ENCODE peak calls at places on chromosomes 7 and 10, in seven cellular contexts. R is endothelial cell of umbilical vein; H is coronary artery; Z is hepatocyte; C is CD4-positive, alpha-beta T cell; O is kidney epithelial cell; V is GM13976. D is an unnamed sample.

GRCh38 chr7:29091722-29092121 is 54.6 kb downstream of the CPVL start:
- DNase-seq in H (no peak), Z (no peak), V (peak), C (no peak), O (no peak), R (no peak), D (no peak)

GRCh38 chr7:150335774-150336112 is 5.7 kb downstream of the RARRES2 start:
- DNase-seq in H (no peak), Z (no peak), C (no peak), R (no peak), O (no peak), V (no peak), D (no peak)

GRCh38 chr7:126699707-126700106 is 553.0 kb downstream of the GRM8 start:
- DNase-seq in O (no peak), R (no peak), Z (no peak), C (no peak), H (no peak), V (no peak), D (no peak)

GRCh38 chr10:69093933-69094332 is 6.0 kb downstream of the SRGN start:
- DNase-seq in V (no peak), R (no peak), C (no peak), Z (no peak), H (no peak), O (no peak), D (no peak)

GRCh38 chr7:66239467-66239856 is 34.3 kb downstream of the TPST1 start:
- DNase-seq in R (no peak), H (no peak), Z (no peak), C (no peak), V (no peak), O (no peak), D (no peak)

GRCh38 chr7:51123322-51124021 is 193.1 kb downstream of the COBL start:
- DNase-seq in O (peak), R (no peak), H (no peak), V (no peak), Z (no peak), C (peak), D (no peak)

GRCh38 chr7:326845-327304 is 36.9 kb downstream of the FOXL3 start:
- DNase-seq in V (no peak), C (no peak), R (no peak), H (no peak), O (peak), Z (peak), D (no peak)

GRCh38 chr7:38630720-38631673 is at the start of gene AMPH:
- DNase-seq in V (peak), O (no peak), Z (peak), R (peak), H (no peak), C (no peak), D (no peak)

GRCh38 chr10:75254739-75255138 is 19.0 kb upstream of the COMTD1 start:
- DNase-seq in Z (no peak), O (no peak), H (no peak), R (no peak), C (no peak), V (no peak), D (no peak)

GRCh38 chr10:48945441-48946143 is 6.0 kb upstream of the LRRC18 start:
- DNase-seq in C (no peak), Z (peak), H (no peak), V (no peak), O (no peak), R (peak), D (no peak)

GRCh38 chr10:119480667-119481066 is 61.9 kb downstream of the RGS10 start:
- DNase-seq in H (no peak), Z (no peak), C (no peak), R (peak), V (no peak), O (no peak), D (no peak)

GRCh38 chr7:12865593-12865992 is 178.2 kb downstream of the ARL4A start:
- DNase-seq in C (no peak), H (no peak), O (no peak), Z (no peak), R (no peak), V (no peak), D (no peak)

GRCh38 chr10:11849908-11850307 is 26.8 kb downstream of the PROSER2 start:
- DNase-seq in R (no peak), O (no peak), H (no peak), C (no peak), Z (no peak), V (no peak), D (no peak)

GRCh38 chr7:122887198-122887597 is 938 bp upstream of the CADPS2 start:
- DNase-seq in V (peak), C (no peak), Z (peak), O (peak), R (peak), H (peak), D (no peak)

GRCh38 chr10:120005408-120006280 is 113.1 kb downstream of the SEC23IP start:
- DNase-seq in O (no peak), Z (no peak), R (no peak), C (no peak), V (no peak), H (no peak), D (no peak)

GRCh38 chr10:43793714-43794113 is 145.0 kb upstream of the ZNF32 start:
- DNase-seq in C (no peak), Z (no peak), H (no peak), R (no peak), O (no peak), V (no peak), D (no peak)

GRCh38 chr10:74011016-74011415 is 13.1 kb downstream of the VCL start:
- DNase-seq in R (no peak), O (no peak), C (no peak), H (no peak), V (no peak), Z (no peak), D (no peak)

GRCh38 chr10:9342865-9343450 is 1288.5 kb downstream of the GATA3 start:
- DNase-seq in V (peak), H (no peak), R (peak), Z (peak), C (no peak), O (no peak), D (no peak)

GRCh38 chr10:86657396-86658011 is 3.2 kb downstream of the OPN4 start:
- DNase-seq in Z (no peak), V (no peak), O (no peak), C (no peak), R (no peak), H (peak), D (no peak)

GRCh38 chr10:86970887-86971145 is 2.5 kb downstream of the ADIRF start:
- DNase-seq in R (no peak), V (no peak), Z (no peak), H (no peak), C (no peak), O (no peak), D (no peak)

GRCh38 chr7:82288769-82289535 is 154.6 kb downstream of the CACNA2D1 start:
- DNase-seq in O (no peak), C (no peak), Z (no peak), V (no peak), R (no peak), H (no peak), D (no peak)

GRCh38 chr7:134767567-134768168 is 11.8 kb upstream of the CALD1 start:
- DNase-seq in C (no peak), H (no peak), O (no peak), R (no peak), Z (no peak), V (no peak), D (no peak)

GRCh38 chr10:117653170-117653515 is 110.6 kb downstream of the EMX2 start:
- DNase-seq in V (peak), C (no peak), H (no peak), R (peak), O (peak), Z (peak), D (peak)

GRCh38 chr7:141575654-141576448 is 24.6 kb downstream of the AGK start:
- DNase-seq in R (no peak), C (no peak), H (no peak), Z (no peak), V (no peak), O (no peak), D (no peak)

GRCh38 chr7:96778263-96778662 is 68.6 kb upstream of the SEM1 start:
- DNase-seq in Z (peak), V (no peak), R (no peak), H (no peak), C (no peak), O (no peak), D (no peak)

GRCh38 chr10:5504146-5505072 is 5.0 kb upstream of the CALML5 start:
- DNase-seq in Z (no peak), O (no peak), V (no peak), R (no peak), C (no peak), H (no peak), D (no peak)

GRCh38 chr7:51075681-51076580 is 240.7 kb downstream of the COBL start:
- DNase-seq in V (no peak), C (no peak), Z (no peak), O (no peak), H (no peak), R (peak), D (no peak)

GRCh38 chr7:150450491-150450992 is at the start of gene GIMAP8:
- DNase-seq in O (no peak), Z (no peak), C (peak), R (peak), V (peak), H (no peak), D (no peak)

GRCh38 chr10:16187161-16187560 is 249.6 kb upstream of the PTER start:
- DNase-seq in O (no peak), H (no peak), R (no peak), C (no peak), Z (no peak), V (no peak), D (no peak)

GRCh38 chr7:37765872-37766525 is 82.4 kb upstream of the NME8 start:
- DNase-seq in C (no peak), V (peak), O (no peak), R (no peak), Z (no peak), H (no peak), D (peak)

DNA sequence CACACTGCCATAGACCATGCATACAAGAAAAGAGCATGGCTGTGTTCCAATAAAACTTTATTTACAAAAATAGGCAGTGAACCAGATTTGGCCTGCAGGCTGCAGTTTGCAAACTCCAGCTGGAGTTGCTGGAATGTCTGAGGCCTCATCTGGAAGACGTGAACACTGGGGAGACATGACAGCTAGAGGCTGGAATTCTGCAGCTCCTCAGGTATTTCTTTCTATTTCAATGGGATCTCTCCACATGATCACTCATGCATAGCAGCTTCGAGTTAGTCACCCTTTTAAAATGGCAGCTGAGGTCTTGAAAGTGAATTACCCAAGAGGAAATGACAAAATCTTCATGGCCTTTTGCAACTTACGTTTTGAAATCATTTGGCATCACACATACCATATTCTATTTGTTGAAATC is 52.6 kb upstream of the BET1 start:
- DNase-seq in O (peak), H (no peak), Z (no peak), V (no peak), R (no peak), C (no peak), D (no peak)
- TF ChIP-seq CTCF in O (no peak), H (no peak), Z (no peak), V (no peak), R (no peak), C (no peak), D (no peak)

DNA sequence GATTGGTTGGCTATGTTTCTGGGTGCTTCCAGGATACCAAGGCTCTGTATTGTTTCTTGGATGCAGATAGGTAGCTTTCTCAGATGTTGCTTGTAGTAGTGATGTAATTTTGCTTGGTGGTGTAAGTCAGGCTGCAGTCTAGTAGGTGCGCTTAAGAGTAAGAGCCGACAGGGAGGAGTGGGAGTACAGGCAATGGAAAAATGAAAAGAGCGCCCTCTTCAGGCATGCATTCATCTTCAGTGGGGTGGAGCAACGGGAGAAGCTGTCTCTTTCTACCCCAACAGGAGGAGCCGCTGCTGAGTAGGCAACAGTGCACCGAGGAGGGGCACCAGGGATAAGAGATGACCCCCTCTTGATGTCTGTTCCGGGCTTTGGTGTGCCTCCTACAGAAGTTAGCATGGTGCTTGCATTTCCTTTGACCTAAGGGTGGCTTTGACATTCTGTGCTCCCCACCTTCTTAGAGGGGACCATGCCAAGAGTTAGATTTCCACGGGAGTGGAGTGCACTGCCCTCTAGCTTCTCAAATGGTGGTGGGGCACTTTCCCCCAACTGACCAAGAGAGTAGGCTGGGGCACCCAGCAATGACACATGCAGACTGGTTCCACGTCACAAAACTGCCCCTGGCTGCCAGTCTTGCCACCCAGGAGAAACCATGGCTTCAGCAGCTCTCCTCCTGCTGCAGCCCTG is 56.1 kb downstream of the ZNF783 start:
- DNase-seq in R (no peak), H (no peak), V (peak), Z (no peak), C (no peak), O (no peak), D (no peak)
- TF ChIP-seq CTCF in R (peak), H (no peak), V (no peak), Z (no peak), C (no peak), O (no peak), D (no peak)

GRCh38 chr7:39703143-39703542 is 79.8 kb downstream of the RALA start:
- DNase-seq in O (no peak), V (no peak), C (no peak), H (no peak), R (no peak), Z (no peak), D (no peak)
- TF ChIP-seq CTCF in O (peak), V (no peak), C (no peak), H (no peak), R (peak), Z (no peak), D (no peak)

GRCh38 chr7:151745090-151745638 is 131.8 kb downstream of the PRKAG2 start:
- DNase-seq in V (no peak), O (peak), Z (peak), H (peak), C (no peak), R (no peak), D (no peak)
- TF ChIP-seq CTCF in V (no peak), O (peak), Z (peak), H (no peak), C (no peak), R (peak), D (peak)

GRCh38 chr7:4814463-4814862 is 39.0 kb downstream of the AP5Z1 start:
- DNase-seq in O (no peak), R (no peak), Z (no peak), C (no peak), V (no peak), H (no peak), D (no peak)

GRCh38 chr7:4815121-4815520 is 39.7 kb downstream of the AP5Z1 start:
- DNase-seq in V (no peak), O (no peak), C (no peak), H (no peak), R (no peak), Z (no peak), D (no peak)

GRCh38 chr7:4816419-4817080 is 41.1 kb downstream of the AP5Z1 start:
- DNase-seq in Z (no peak), C (no peak), O (no peak), H (no peak), R (no peak), V (no peak), D (no peak)

GRCh38 chr7:4817178-4817905 is 41.9 kb downstream of the AP5Z1 start:
- DNase-seq in Z (no peak), O (no peak), H (no peak), R (no peak), V (no peak), C (no peak), D (no peak)

GRCh38 chr7:4815609-4816418 is 40.4 kb downstream of the AP5Z1 start:
- DNase-seq in C (no peak), Z (no peak), O (no peak), H (no peak), V (no peak), R (no peak), D (no peak)
- TF ChIP-seq CTCF in C (no peak), Z (no peak), O (no peak), H (no peak), V (peak), R (peak), D (no peak)

D was measured in GM12864.